ENCODE peak calls at places on chromosomes 13 and 19, in six cellular contexts. One of them, this sample, is unnamed.

GRCh38 chr13:30529085-30529815 is 63.5 kb upstream of the HMGB1 start:
- DNase-seq in AG04449: no peak
- DNase-seq in CD8-positive, alpha-beta memory T cell: no peak
- DNase-seq in GM23248: peak; percentile 75
- DNase-seq in AG10803: no peak
- DNase-seq in lung: no peak
- DNase-seq in this sample: peak; percentile 56

GRCh38 chr13:44273991-44274810 is 99.4 kb upstream of the SERP2 start:
- DNase-seq in GM23248: peak; percentile 78
- DNase-seq in CD8-positive, alpha-beta memory T cell: no peak
- DNase-seq in AG04449: no peak
- DNase-seq in lung: no peak
- DNase-seq in AG10803: peak; percentile 55
- DNase-seq in this sample: peak; percentile 89

GRCh38 chr19:40191836-40192646 is 815 bp downstream of the MAP3K10 start:
- DNase-seq in lung: no peak
- DNase-seq in CD8-positive, alpha-beta memory T cell: peak; percentile 8
- DNase-seq in GM23248: peak; percentile 61
- DNase-seq in AG04449: no peak
- DNase-seq in AG10803: peak; percentile 20
- DNase-seq in this sample: peak; percentile 20

GRCh38 chr19:50250450-50251136 is 47.2 kb downstream of the MYH14 start:
- DNase-seq in lung: no peak
- DNase-seq in AG10803: no peak
- DNase-seq in GM23248: no peak
- DNase-seq in AG04449: no peak
- DNase-seq in CD8-positive, alpha-beta memory T cell: no peak
- DNase-seq in this sample: no peak

GRCh38 chr13:39777527-39778061 is 122.1 kb downstream of the COG6 start:
- DNase-seq in CD8-positive, alpha-beta memory T cell: no peak
- DNase-seq in lung: no peak
- DNase-seq in AG04449: peak; percentile 79
- DNase-seq in GM23248: peak; percentile 91
- DNase-seq in AG10803: peak; percentile 90
- DNase-seq in this sample: peak; percentile 98

GRCh38 chr13:32023096-32023495 is 8.5 kb upstream of the FRY start:
- DNase-seq in AG04449: no peak
- DNase-seq in GM23248: no peak
- DNase-seq in CD8-positive, alpha-beta memory T cell: no peak
- DNase-seq in AG10803: no peak
- DNase-seq in lung: no peak
- DNase-seq in this sample: no peak

GRCh38 chr13:96792736-96793444 is 201.4 kb downstream of the OXGR1 start:
- DNase-seq in lung: no peak
- DNase-seq in AG04449: no peak
- DNase-seq in GM23248: no peak
- DNase-seq in AG10803: no peak
- DNase-seq in CD8-positive, alpha-beta memory T cell: no peak
- DNase-seq in this sample: peak; percentile 35

GRCh38 chr19:45349430-45349941 is 8.9 kb downstream of the KLC3 start:
- DNase-seq in CD8-positive, alpha-beta memory T cell: no peak
- DNase-seq in lung: no peak
- DNase-seq in AG10803: no peak
- DNase-seq in GM23248: no peak
- DNase-seq in AG04449: no peak
- DNase-seq in this sample: no peak

GRCh38 chr13:73081256-73081915 is 22.6 kb downstream of the KLF5 start:
- DNase-seq in lung: no peak
- DNase-seq in AG10803: no peak
- DNase-seq in AG04449: no peak
- DNase-seq in CD8-positive, alpha-beta memory T cell: no peak
- DNase-seq in GM23248: no peak
- DNase-seq in this sample: no peak

GRCh38 chr13:91369432-91369831 is 21.9 kb downstream of the MIR17HG start:
- DNase-seq in AG04449: no peak
- DNase-seq in CD8-positive, alpha-beta memory T cell: no peak
- DNase-seq in GM23248: peak; percentile 22
- DNase-seq in lung: no peak
- DNase-seq in AG10803: peak; percentile 15
- DNase-seq in this sample: peak; percentile 49

GRCh38 chr19:34357431-34357830 is 7.6 kb upstream of the GPI start:
- DNase-seq in AG10803: no peak
- DNase-seq in AG04449: no peak
- DNase-seq in lung: no peak
- DNase-seq in CD8-positive, alpha-beta memory T cell: no peak
- DNase-seq in GM23248: no peak
- DNase-seq in this sample: no peak

GRCh38 chr13:78700121-78700910 is 41.4 kb upstream of the OBI1 start:
- DNase-seq in AG10803: peak; percentile 5
- DNase-seq in lung: no peak
- DNase-seq in AG04449: no peak
- DNase-seq in GM23248: peak; percentile 7
- DNase-seq in CD8-positive, alpha-beta memory T cell: no peak
- DNase-seq in this sample: no peak

GRCh38 chr13:71320452-71320851 is 546.6 kb downstream of the DACH1 start:
- DNase-seq in GM23248: peak; percentile 0
- DNase-seq in AG04449: no peak
- DNase-seq in AG10803: no peak
- DNase-seq in lung: no peak
- DNase-seq in CD8-positive, alpha-beta memory T cell: no peak
- DNase-seq in this sample: peak; percentile 4

GRCh38 chr13:46578590-46578975 is 25.6 kb downstream of the LRCH1 start:
- DNase-seq in CD8-positive, alpha-beta memory T cell: no peak
- DNase-seq in AG10803: no peak
- DNase-seq in lung: no peak
- DNase-seq in GM23248: no peak
- DNase-seq in AG04449: no peak
- DNase-seq in this sample: no peak

GRCh38 chr13:30364133-30364532 is 56.8 kb upstream of the KATNAL1 start:
- DNase-seq in AG10803: no peak
- DNase-seq in lung: no peak
- DNase-seq in CD8-positive, alpha-beta memory T cell: no peak
- DNase-seq in AG04449: no peak
- DNase-seq in GM23248: peak; percentile 23
- DNase-seq in this sample: no peak

GRCh38 chr13:95216182-95216581 is 85.1 kb downstream of the ABCC4 start:
- DNase-seq in CD8-positive, alpha-beta memory T cell: no peak
- DNase-seq in AG04449: no peak
- DNase-seq in lung: no peak
- DNase-seq in GM23248: no peak
- DNase-seq in AG10803: no peak
- DNase-seq in this sample: no peak

GRCh38 chr13:97630725-97631124 is 196.8 kb downstream of the RAP2A start:
- DNase-seq in AG04449: no peak
- DNase-seq in lung: no peak
- DNase-seq in GM23248: no peak
- DNase-seq in AG10803: no peak
- DNase-seq in CD8-positive, alpha-beta memory T cell: no peak
- DNase-seq in this sample: no peak

GRCh38 chr19:9917322-9917721 is 19.0 kb downstream of the OLFM2 start:
- DNase-seq in GM23248: peak; percentile 82
- DNase-seq in lung: no peak
- DNase-seq in AG10803: peak; percentile 46
- DNase-seq in AG04449: no peak
- DNase-seq in CD8-positive, alpha-beta memory T cell: no peak
- DNase-seq in this sample: peak; percentile 60

GRCh38 chr13:27170221-27170520 is 1.4 kb downstream of the USP12 start:
- DNase-seq in CD8-positive, alpha-beta memory T cell: no peak
- DNase-seq in GM23248: no peak
- DNase-seq in lung: no peak
- DNase-seq in AG10803: peak; percentile 68
- DNase-seq in AG04449: no peak
- DNase-seq in this sample: peak; percentile 84

DNA sequence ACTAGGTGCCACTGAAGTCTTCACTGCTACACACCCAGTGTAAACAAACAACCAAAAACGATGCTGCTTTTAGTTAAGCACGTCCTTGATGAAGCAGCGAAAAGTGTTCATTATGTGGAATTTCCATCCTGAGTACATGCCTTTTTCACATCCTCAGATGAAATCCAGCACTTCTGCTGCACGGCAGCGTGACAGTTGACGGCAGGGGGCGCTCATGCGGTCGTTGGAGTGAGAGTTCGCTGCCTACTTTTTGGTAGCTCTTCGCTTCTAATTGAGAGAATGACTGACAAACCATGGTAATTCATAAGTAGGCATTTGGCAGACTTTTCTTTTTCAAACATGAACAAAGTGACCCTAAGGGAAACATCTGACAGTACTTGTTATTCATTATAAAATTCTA is 1124.9 kb downstream of the EFNB2 start:
- DNase-seq in AG04449: no peak
- DNase-seq in lung: peak; percentile 39
- DNase-seq in GM23248: peak; percentile 19
- DNase-seq in CD8-positive, alpha-beta memory T cell: no peak
- DNase-seq in AG10803: peak; percentile 52
- DNase-seq in this sample: peak; percentile 41
- H3K4me3 ChIP-seq in AG04449: no peak overlapping the region
- H3K4me3 ChIP-seq in lung: no peak overlapping the region
- H3K4me3 ChIP-seq in GM23248: no peak overlapping the region
- H3K4me3 ChIP-seq in CD8-positive, alpha-beta memory T cell: no peak overlapping the region
- H3K4me3 ChIP-seq in AG10803: peak overlapping the region; percentile 19
- H3K4me3 ChIP-seq in this sample: no peak overlapping the region

GRCh38 chr13:110304256-110304655 is 2.7 kb downstream of the COL4A1 start:
- DNase-seq in CD8-positive, alpha-beta memory T cell: no peak
- DNase-seq in AG10803: peak; percentile 28
- DNase-seq in GM23248: peak; percentile 54
- DNase-seq in AG04449: no peak
- DNase-seq in lung: no peak
- DNase-seq in this sample: peak; percentile 96

GRCh38 chr13:110305544-110305943 is 1.4 kb downstream of the COL4A1 start:
- DNase-seq in lung: no peak
- DNase-seq in AG04449: no peak
- DNase-seq in AG10803: no peak
- DNase-seq in CD8-positive, alpha-beta memory T cell: no peak
- DNase-seq in GM23248: no peak
- DNase-seq in this sample: peak; percentile 42

GRCh38 chr13:110303644-110304043 is 3.3 kb downstream of the COL4A1 start:
- DNase-seq in AG04449: no peak
- DNase-seq in GM23248: no peak
- DNase-seq in lung: no peak
- DNase-seq in CD8-positive, alpha-beta memory T cell: no peak
- DNase-seq in AG10803: no peak
- DNase-seq in this sample: no peak

GRCh38 chr13:110305949-110306339 is 1.0 kb downstream of the COL4A1 start:
- DNase-seq in GM23248: peak; percentile 42
- DNase-seq in AG04449: no peak
- DNase-seq in CD8-positive, alpha-beta memory T cell: no peak
- DNase-seq in lung: no peak
- DNase-seq in AG10803: peak; percentile 40
- DNase-seq in this sample: peak; percentile 42

DNA sequence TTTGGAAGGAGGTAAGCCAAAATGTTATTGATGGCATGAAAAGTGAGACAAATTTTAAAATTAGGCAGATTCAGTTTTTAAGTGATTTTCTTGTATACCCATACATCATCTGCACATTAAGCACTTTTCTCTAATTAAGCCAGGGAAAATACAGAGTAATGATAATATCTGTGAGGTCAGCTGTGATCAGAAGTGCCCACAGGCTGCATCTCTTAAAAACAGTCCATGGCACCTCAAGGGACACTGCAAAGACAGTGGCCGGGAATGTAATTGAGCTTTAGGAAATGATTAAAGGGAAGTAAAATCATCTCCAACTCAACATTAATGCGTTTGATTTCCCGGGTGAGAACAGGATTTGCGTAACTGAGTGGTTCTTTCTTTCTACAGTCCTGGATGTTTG is 2.0 kb downstream of the COL4A1 start:
- DNase-seq in GM23248: no peak
- DNase-seq in AG10803: no peak
- DNase-seq in lung: no peak
- DNase-seq in AG04449: no peak
- DNase-seq in CD8-positive, alpha-beta memory T cell: no peak
- DNase-seq in this sample: peak; percentile 43
- H3K4me3 ChIP-seq in GM23248: no peak overlapping the region
- H3K4me3 ChIP-seq in AG10803: peak overlapping the region; percentile 83
- H3K4me3 ChIP-seq in lung: peak overlapping the region; percentile 37
- H3K4me3 ChIP-seq in AG04449: peak overlapping the region; percentile 78
- H3K4me3 ChIP-seq in CD8-positive, alpha-beta memory T cell: no peak overlapping the region
- H3K4me3 ChIP-seq in this sample: no peak overlapping the region

DNA sequence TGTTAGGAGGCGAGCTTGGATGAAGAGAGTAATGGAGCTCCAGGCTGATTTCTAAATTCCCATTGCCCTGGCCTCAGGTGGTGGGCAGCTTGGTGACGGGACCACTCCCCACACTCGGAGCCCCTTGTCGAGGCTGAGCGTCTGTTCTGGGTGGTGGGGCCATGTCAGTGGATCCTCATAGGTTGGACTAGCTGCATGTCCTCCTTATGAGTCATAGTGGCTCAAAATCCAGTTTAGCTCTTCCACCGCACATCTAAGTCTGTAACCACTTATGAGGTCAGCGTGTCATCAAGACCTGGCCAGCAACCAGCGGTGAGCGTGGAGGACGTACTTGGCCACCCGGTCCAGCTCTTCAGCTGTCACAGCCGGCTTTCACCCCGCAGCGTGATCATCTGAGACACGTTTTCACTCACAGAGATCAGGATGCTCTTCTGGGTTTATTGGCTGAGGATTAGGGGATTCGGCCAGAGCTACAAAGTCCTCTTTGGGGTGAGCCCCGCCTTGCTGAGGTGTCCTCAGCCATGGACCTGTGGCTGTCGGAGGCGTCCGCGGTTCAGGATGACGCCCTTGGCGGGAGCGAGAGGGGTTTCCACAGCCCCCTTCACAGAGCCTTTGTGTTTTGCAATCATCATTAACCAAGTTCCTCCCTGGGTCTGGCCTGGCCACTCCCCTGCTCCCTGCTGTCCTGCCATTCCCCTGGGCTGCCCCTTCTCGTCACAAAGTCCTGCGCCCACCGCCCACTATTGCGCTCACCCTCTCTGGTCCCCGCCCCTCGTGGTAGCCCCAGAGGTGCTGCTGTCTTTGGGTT is 41.9 kb downstream of the ADPRHL1 start:
- DNase-seq in AG10803: peak; percentile 97
- DNase-seq in AG04449: peak; percentile 87
- DNase-seq in CD8-positive, alpha-beta memory T cell: no peak
- DNase-seq in GM23248: peak; percentile 97
- DNase-seq in lung: no peak
- DNase-seq in this sample: peak; percentile 99
- H3K4me3 ChIP-seq in AG10803: peak overlapping the region; percentile 43
- H3K4me3 ChIP-seq in AG04449: peak overlapping the region; percentile 33
- H3K4me3 ChIP-seq in CD8-positive, alpha-beta memory T cell: no peak overlapping the region
- H3K4me3 ChIP-seq in GM23248: peak overlapping the region; percentile 57
- H3K4me3 ChIP-seq in lung: no peak overlapping the region
- H3K4me3 ChIP-seq in this sample: peak overlapping the region; percentile 37

DNA sequence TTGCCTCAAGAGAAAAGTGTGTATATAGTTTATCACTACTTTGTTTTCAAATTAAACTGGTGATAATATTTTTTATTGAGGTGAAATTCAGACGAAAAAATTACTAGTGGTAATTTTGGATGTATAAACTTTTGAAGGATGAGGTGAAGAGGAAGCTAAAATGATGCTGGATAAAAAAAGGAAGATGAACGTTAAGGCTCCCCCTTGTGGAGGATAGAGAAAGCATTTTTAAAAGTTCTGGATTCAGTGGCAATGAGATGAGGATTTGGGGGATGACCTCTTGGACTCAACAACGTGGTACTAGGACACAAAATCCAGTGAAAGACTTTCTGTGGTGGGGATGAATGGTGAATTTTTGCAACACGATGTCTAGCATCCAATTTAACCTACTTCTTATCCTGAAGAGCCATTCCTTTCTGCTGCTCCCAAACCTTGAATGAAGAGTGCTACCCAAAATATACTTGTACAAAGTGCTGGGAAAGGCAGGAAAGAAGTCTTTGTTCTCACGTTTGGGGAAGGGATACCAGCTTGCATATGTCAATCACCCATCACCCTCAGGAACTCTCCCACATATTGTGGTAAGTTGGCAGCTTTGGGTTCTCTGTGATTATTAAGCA is 7.3 kb upstream of the SIGLEC5 start:
- DNase-seq in GM23248: peak; percentile 36
- DNase-seq in AG10803: no peak
- DNase-seq in lung: no peak
- DNase-seq in CD8-positive, alpha-beta memory T cell: no peak
- DNase-seq in AG04449: no peak
- DNase-seq in this sample: peak; percentile 2
- H3K4me3 ChIP-seq in GM23248: no peak overlapping the region
- H3K4me3 ChIP-seq in AG10803: no peak overlapping the region
- H3K4me3 ChIP-seq in lung: no peak overlapping the region
- H3K4me3 ChIP-seq in CD8-positive, alpha-beta memory T cell: no peak overlapping the region
- H3K4me3 ChIP-seq in AG04449: no peak overlapping the region
- H3K4me3 ChIP-seq in this sample: no peak overlapping the region